ENCODE peak calls at places on chromosome 4, in nine cellular contexts. M is aorta, T is upper lobe of right lung, F is PC-3, G is psoas muscle, V is heart left ventricle, R is H9, J is GM23248, Z is left lung. P is an unnamed sample.

GRCh38 chr4:26074672-26075071 is 160.7 kb downstream of the SMIM20 start:
- DNase-seq in R (no peak), G (no peak), M (peak; percentile 67), Z (peak; percentile 74), J (no peak), F (no peak), T (no peak), V (peak; percentile 42), P (no peak)

GRCh38 chr4:155060419-155060818 is 148.0 kb upstream of the NPY2R start:
- DNase-seq in F (no peak), G (no peak), T (no peak), Z (no peak), V (no peak), M (no peak), J (no peak), R (no peak), P (no peak)

GRCh38 chr4:127660486-127660885 is 27.7 kb downstream of the INTU start:
- DNase-seq in J (no peak), F (no peak), T (no peak), M (no peak), R (no peak), Z (no peak), G (no peak), V (no peak), P (no peak)

GRCh38 chr4:52091811-52092210 is 40.7 kb downstream of the SPATA18 start:
- DNase-seq in Z (no peak), V (no peak), R (no peak), F (peak; percentile 90), T (no peak), G (no peak), J (peak; percentile 26), M (no peak), P (no peak)

GRCh38 chr4:185811509-185812364 is at the start of gene SORBS2:
- DNase-seq in Z (peak; percentile 47), R (no peak), M (no peak), J (peak; percentile 6), V (no peak), G (no peak), T (peak; percentile 79), F (peak; percentile 54), P (no peak)

GRCh38 chr4:189786447-189786846 is 154.2 kb upstream of the FRG1 start:
- DNase-seq in G (no peak), V (no peak), Z (no peak), J (no peak), F (no peak), M (no peak), R (no peak), T (no peak), P (no peak)

GRCh38 chr4:7041851-7042696 is 1.1 kb upstream of the TADA2B start:
- DNase-seq in F (peak; percentile 28), G (peak; percentile 65), V (peak; percentile 76), T (peak; percentile 89), R (peak; percentile 56), M (peak; percentile 86), J (no peak), Z (peak; percentile 80), P (no peak)

GRCh38 chr4:124936427-124936826 is 223.9 kb upstream of the ANKRD50 start:
- DNase-seq in M (peak; percentile 49), T (no peak), R (no peak), Z (peak; percentile 47), V (peak; percentile 82), F (no peak), J (peak; percentile 57), G (peak; percentile 19), P (no peak)

GRCh38 chr4:127533028-127533700 is 99.6 kb upstream of the INTU start:
- DNase-seq in V (peak; percentile 78), G (peak; percentile 29), M (peak; percentile 53), R (no peak), Z (no peak), T (no peak), F (no peak), J (no peak), P (no peak)

GRCh38 chr4:6338951-6339817 is 69.5 kb downstream of the WFS1 start:
- DNase-seq in R (no peak), F (no peak), J (no peak), G (no peak), Z (no peak), V (no peak), M (peak; percentile 36), T (no peak), P (no peak)

GRCh38 chr4:74174421-74174820 is 16.5 kb downstream of the MTHFD2L start:
- DNase-seq in M (no peak), Z (no peak), R (no peak), T (no peak), J (no peak), F (no peak), V (no peak), G (no peak), P (no peak)

GRCh38 chr4:159481936-159482335 is 379.1 kb downstream of the RAPGEF2 start:
- DNase-seq in T (no peak), M (no peak), R (no peak), Z (no peak), V (no peak), G (no peak), J (no peak), F (no peak), P (no peak)
- H3K4me1 ChIP-seq in T (no peaks in the 10 kb centered on the region), M (no peaks in the 10 kb centered on the region), R (no peaks in the 10 kb centered on the region), Z (no peaks in the 10 kb centered on the region), V (peaks cover 6% of the 10 kb centered on the region), G (no peaks in the 10 kb centered on the region), J (no peaks in the 10 kb centered on the region), F (peaks cover 5% of the 10 kb centered on the region), P (no peaks in the 10 kb centered on the region)

GRCh38 chr4:3765271-3766206 is 646 bp upstream of the ADRA2C start:
- DNase-seq in Z (no peak), F (peak; percentile 5), R (peak; percentile 83), J (peak; percentile 77), M (peak; percentile 80), T (no peak), V (no peak), G (peak; percentile 45), P (no peak)
- H3K4me1 ChIP-seq in Z (peaks cover 8% of the 10 kb centered on the region), F (no peaks in the 10 kb centered on the region), R (no peaks in the 10 kb centered on the region), J (no peaks in the 10 kb centered on the region), M (no peaks in the 10 kb centered on the region), T (no peaks in the 10 kb centered on the region), V (peaks cover 13% of the 10 kb centered on the region), G (no peaks in the 10 kb centered on the region), P (no peaks in the 10 kb centered on the region)

GRCh38 chr4:41747230-41748055 is 1.1 kb downstream of the PHOX2B start:
- DNase-seq in J (no peak), M (no peak), F (no peak), G (no peak), Z (no peak), V (no peak), R (peak; percentile 52), T (no peak), P (no peak)

GRCh38 chr4:41749650-41750049 is 1.1 kb upstream of the PHOX2B start:
- DNase-seq in M (no peak), G (no peak), J (no peak), T (no peak), Z (no peak), V (no peak), R (no peak), F (no peak), P (no peak)

GRCh38 chr4:41750158-41750623 is 1.7 kb upstream of the PHOX2B start:
- DNase-seq in F (no peak), J (no peak), R (peak; percentile 38), T (no peak), Z (no peak), V (no peak), M (no peak), G (no peak), P (no peak)

GRCh38 chr4:41748074-41748787 is at the start of gene PHOX2B:
- DNase-seq in M (no peak), J (no peak), G (no peak), R (peak; percentile 40), V (no peak), F (no peak), Z (no peak), T (no peak), P (no peak)

GRCh38 chr4:41748788-41749445 is 392 bp upstream of the PHOX2B start:
- DNase-seq in F (no peak), J (no peak), T (no peak), G (no peak), V (no peak), R (no peak), M (no peak), Z (no peak), P (no peak)
- H3K4me1 ChIP-seq in F (no peaks in the 10 kb centered on the region), J (no peaks in the 10 kb centered on the region), T (no peaks in the 10 kb centered on the region), G (no peaks in the 10 kb centered on the region), V (peaks cover 35% of the 10 kb centered on the region), R (no peaks in the 10 kb centered on the region), M (no peaks in the 10 kb centered on the region), Z (peaks cover 12% of the 10 kb centered on the region), P (no peaks in the 10 kb centered on the region)

DNA sequence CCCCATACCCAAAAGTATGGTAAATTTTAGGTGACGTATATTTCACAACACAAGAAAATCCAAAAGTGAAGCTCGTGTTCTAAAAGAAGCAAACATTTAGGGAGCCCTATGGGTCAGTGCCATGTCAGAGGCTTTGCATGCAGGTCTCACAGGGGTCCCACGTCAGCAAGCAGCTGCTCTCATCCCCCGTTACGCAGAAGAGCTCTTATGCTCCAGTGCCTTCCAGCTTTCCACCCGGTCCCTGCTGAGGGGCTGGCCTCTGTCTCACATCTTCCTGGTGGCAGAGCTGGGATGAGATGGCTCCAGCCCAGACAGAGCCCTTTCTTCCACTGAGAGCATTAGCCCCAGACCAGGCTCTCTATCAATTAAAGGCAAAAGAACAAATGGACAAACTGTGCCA is 82.0 kb downstream of the IRF2 start:
- DNase-seq in G (no peak), J (no peak), Z (no peak), M (no peak), V (no peak), R (no peak), T (no peak), F (no peak), P (no peak)
- H3K4me1 ChIP-seq in G (peaks cover 26% of the 10 kb centered on the region), J (no peaks in the 10 kb centered on the region), Z (peaks cover 52% of the 10 kb centered on the region), M (no peaks in the 10 kb centered on the region), V (peaks cover 49% of the 10 kb centered on the region), R (peaks cover 4% of the 10 kb centered on the region), T (peaks cover 12% of the 10 kb centered on the region), F (no peaks in the 10 kb centered on the region), P (peaks cover 39% of the 10 kb centered on the region)

GRCh38 chr4:87029356-87029755 is 94.5 kb downstream of the AFF1 start:
- DNase-seq in R (no peak), M (no peak), Z (no peak), G (no peak), T (no peak), V (peak; percentile 45), F (no peak), J (no peak), P (no peak)

GRCh38 chr4:87025614-87026041 is 90.8 kb downstream of the AFF1 start:
- DNase-seq in Z (no peak), F (no peak), G (no peak), T (no peak), J (no peak), V (no peak), R (no peak), M (no peak), P (no peak)

GRCh38 chr4:87024181-87024580 is 89.4 kb downstream of the AFF1 start:
- DNase-seq in R (no peak), F (no peak), G (no peak), V (no peak), J (no peak), M (no peak), Z (no peak), T (no peak), P (no peak)

GRCh38 chr4:87026795-87027495 is 92.1 kb downstream of the AFF1 start:
- DNase-seq in F (no peak), T (no peak), V (no peak), R (no peak), G (no peak), M (no peak), J (no peak), Z (no peak), P (no peak)

GRCh38 chr4:87025023-87025613 is 90.3 kb downstream of the AFF1 start:
- DNase-seq in V (no peak), F (no peak), M (no peak), Z (no peak), R (no peak), G (no peak), T (no peak), J (no peak), P (no peak)
- H3K4me1 ChIP-seq in V (peaks cover 81% of the 10 kb centered on the region), F (no peaks in the 10 kb centered on the region), M (peaks cover 29% of the 10 kb centered on the region), Z (peaks cover 79% of the 10 kb centered on the region), R (peaks cover 4% of the 10 kb centered on the region), G (peaks cover 89% of the 10 kb centered on the region), T (peaks cover 69% of the 10 kb centered on the region), J (peaks cover 10% of the 10 kb centered on the region), P (no peaks in the 10 kb centered on the region)